ENCODE peak calls at places on chromosomes 5 and 9, in four cellular contexts. R is cardiac fibroblast, X is GM13976, V is astrocyte of the spinal cord. M is an unnamed sample.
A peak's percentile ranks its signal among the peaks of the same experiment; 100 is the strongest.

GRCh38 chr9:121686930-121687541 is 35.6 kb downstream of the DAB2IP start:
- DNase-seq in R (peak; percentile 77), X (peak; percentile 88), V (peak; percentile 70), M (peak; percentile 73)

GRCh38 chr5:31854181-31854624 is 215.3 kb downstream of the PDZD2 start:
- DNase-seq in R (peak; percentile 26), X (no peak), V (peak; percentile 86), M (no peak)

GRCh38 chr9:25025156-25025555 is 479.5 kb upstream of the IZUMO3 start:
- DNase-seq in R (no peak), X (no peak), V (no peak), M (no peak)

GRCh38 chr5:128254789-128255188 is 171.2 kb downstream of the SLC12A2 start:
- DNase-seq in R (peak; percentile 44), X (no peak), V (peak; percentile 23), M (no peak)

GRCh38 chr5:172102251-172102870 is 85.7 kb downstream of the STK10 start:
- DNase-seq in R (peak; percentile 89), X (no peak), V (no peak), M (no peak)

GRCh38 chr5:32233696-32234447 is 59.8 kb upstream of the GOLPH3 start:
- DNase-seq in R (peak; percentile 65), X (no peak), V (peak; percentile 88), M (no peak)

GRCh38 chr5:59071755-59072549 is 489.1 kb downstream of the RAB3C start:
- DNase-seq in R (no peak), X (no peak), V (no peak), M (no peak)

GRCh38 chr9:98146101-98146991 is 27.3 kb upstream of the TRIM14 start:
- DNase-seq in R (peak; percentile 70), X (peak; percentile 4), V (no peak), M (no peak)

GRCh38 chr9:15222313-15222712 is 84.7 kb downstream of the TTC39B start:
- DNase-seq in R (no peak), X (no peak), V (no peak), M (no peak)

GRCh38 chr9:121771418-121771817 is 120.0 kb downstream of the DAB2IP start:
- DNase-seq in R (no peak), X (no peak), V (no peak), M (no peak)

GRCh38 chr9:115167175-115167574 is 49.2 kb upstream of the TNC start:
- DNase-seq in R (peak; percentile 34), X (no peak), V (peak; percentile 68), M (no peak)

DNA sequence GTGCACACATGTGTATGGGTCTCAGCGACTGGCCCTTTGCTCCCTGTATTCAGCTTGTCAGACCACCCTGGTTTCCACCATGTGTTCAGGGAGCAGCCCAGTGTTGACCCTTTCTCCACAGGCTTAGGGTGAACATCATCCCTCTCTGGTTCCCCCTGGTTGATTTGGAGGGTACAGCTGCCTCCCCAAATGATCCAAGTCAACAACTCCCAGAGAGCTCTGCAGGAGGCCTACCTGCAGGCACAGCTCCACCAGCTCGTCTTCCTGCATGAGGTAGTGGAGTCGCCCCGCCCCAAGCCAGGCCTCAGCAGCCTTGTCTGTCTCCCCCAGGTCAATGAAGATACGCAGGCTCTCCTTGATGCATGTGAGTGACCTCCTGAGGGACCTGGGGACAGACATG is 50.5 kb downstream of the SH3TC2 start:
- DNase-seq in R (no peak), X (no peak), V (no peak), M (no peak)
- TF ChIP-seq CTCF in R (no peak), X (no peak), V (no peak), M (no peak)

DNA sequence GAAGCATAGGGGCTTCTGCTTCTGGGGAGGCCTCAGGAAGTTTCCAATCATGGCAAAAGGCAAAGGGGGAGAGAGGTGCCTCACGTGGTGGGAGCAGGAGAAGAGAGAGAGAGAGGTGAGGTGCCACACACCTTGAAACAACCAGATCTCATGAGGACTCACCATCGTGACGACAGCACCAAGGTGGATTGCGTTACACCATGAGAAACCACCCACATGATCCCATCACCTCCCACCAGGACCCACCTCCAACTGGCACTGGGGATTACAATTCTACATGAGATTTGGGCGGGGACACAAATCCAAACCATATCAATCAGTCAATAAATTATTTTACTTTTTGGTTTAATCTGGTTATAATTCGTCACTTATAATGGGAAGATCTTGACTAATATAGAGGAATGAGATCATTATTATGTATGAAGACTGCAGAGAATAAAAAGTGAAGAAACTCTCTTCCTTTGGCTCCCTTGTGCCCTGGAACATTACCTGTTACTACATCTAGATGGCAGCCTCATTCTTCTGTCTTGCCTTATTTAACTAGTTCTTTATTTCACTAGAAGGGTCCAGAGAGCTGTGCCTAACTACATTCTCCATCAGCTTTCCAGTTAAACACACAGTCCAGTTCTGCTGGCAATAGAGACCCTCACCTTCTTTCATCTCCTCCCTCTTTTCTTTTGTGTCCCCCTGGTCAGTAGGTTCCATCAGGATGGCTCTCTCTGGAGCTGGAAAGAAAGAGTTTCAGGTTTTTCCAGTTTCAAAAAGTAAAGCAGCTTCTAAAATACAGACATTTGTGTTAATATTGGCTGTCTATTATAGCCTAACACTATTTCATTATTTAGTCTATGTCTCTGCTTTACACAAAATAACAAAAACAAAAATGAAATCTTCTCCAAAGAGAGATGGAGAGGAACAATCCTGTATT is 21.7 kb upstream of the SPINK7 start:
- DNase-seq in R (peak; percentile 39), X (no peak), V (peak; percentile 27), M (no peak)
- TF ChIP-seq CTCF in R (peak; percentile 23), X (peak; percentile 16), V (peak; percentile 52), M (peak; percentile 61)

GRCh38 chr5:179749857-179750508 is 17.4 kb downstream of the MAML1 start:
- DNase-seq in R (no peak), X (no peak), V (no peak), M (no peak)
- TF ChIP-seq CTCF in R (no peak), X (no peak), V (no peak), M (peak; percentile 22)

DNA sequence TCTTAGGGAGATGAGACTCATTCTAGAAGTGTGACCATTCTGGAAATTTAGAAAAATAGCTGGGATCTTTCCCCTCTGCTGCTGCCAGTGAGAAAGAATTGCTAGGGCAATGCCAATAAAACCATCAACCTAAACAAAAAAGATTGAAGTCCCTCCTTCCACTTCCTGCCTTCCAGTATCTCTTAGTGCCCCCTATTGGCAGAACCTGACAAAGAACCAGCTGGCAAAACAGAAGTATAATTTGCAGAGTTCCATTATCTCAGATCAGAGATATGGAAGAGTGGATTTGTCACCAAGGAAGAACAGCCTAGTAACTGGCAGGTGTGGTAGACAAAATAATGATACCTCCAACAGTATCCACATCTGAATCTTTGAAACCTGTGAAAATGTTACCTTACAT is 13.8 kb upstream of the PLCXD3 start:
- DNase-seq in R (no peak), X (no peak), V (no peak), M (no peak)
- TF ChIP-seq CTCF in R (peak; percentile 26), X (peak; percentile 23), V (peak; percentile 15), M (peak; percentile 42)

GRCh38 chr9:137454145-137454505 is 5.0 kb downstream of the NSMF start:
- DNase-seq in R (peak; percentile 37), X (peak; percentile 73), V (no peak), M (no peak)
- TF ChIP-seq CTCF in R (no peak), X (no peak), V (no peak), M (no peak)

DNA sequence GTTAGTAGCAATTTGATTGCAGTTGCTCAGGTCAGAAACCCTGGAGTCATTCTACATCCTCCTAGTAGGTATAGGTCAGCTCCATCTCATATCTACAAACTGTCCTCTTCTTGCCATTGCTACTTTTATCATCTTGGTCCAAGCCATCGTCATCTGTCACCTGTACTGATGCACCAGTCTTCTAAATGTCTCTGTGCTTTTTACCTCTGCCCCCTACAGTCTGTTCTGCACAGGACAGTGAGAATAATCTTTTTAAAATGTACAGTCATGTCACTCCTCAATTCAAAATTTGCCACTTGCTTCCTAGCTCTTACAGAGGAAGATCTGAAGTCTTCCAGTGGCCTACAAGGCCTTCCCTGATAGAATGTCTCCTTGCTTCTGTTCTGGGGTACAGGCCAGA is 6.8 kb downstream of the NNT start:
- DNase-seq in R (no peak), X (peak; percentile 37), V (no peak), M (no peak)
- TF ChIP-seq CTCF in R (peak; percentile 39), X (peak; percentile 17), V (peak; percentile 26), M (no peak)

DNA sequence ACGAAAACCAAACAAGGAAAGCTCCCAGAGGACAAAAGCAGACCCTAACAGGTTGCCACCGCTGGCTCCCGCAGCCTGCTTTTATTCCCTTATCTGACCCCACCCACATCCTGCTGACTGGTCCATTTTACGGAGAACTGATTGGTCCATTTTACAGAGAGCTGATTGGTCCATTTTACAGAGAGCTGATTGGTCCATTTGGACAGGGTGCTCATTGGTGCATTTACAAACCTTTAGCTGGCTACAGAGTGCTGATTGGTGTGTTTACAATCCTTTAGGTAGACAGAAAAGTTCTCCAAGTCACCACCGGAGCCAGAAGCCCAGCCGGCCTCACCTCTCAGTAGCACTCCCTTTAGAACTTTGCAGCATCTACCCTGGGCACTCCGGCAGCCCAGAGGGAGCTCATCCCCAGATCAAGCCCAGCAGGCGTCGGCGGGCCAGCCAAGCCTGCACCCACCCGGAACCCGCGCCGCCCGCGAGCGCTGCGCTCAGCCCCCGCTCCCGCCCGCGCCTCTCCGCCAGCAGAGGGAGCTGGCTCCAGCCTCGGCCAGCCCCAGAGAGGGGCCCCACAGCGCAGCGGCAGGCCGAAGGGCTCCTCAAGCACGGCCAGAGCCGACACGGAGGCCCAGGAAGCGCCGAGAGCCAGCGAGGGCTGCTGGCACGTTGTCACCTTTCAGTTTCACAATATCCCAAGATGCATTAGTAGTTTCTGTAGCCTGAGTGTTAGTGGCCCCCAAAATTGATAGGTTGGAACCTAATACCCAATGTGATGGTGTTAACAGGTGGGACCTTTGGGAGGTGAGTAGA is 35.3 kb upstream of the CLPTM1L start:
- DNase-seq in R (peak; percentile 60), X (peak; percentile 58), V (no peak), M (peak; percentile 46)
- TF ChIP-seq CTCF in R (peak; percentile 18), X (peak; percentile 50), V (peak; percentile 31), M (peak; percentile 81)